ENCODE peak calls at places on chromosomes 6 and 20, in five cellular contexts. R is heart left ventricle, N is cardiac muscle cell, Y is Peyer's patch, K is tibial nerve. B is an unnamed sample.

GRCh38 chr6:170247178-170247701 is 43.6 kb downstream of the DLL1 start:
- DNase-seq in Y (no peak), N (no peak), R (no peak), K (no peak), B (no peak)

GRCh38 chr6:81480139-81480538 is 272.3 kb downstream of the TENT5A start:
- DNase-seq in Y (no peak), R (no peak), N (no peak), K (no peak), B (no peak)

GRCh38 chr6:82862543-82862942 is 203.1 kb downstream of the UBE3D start:
- DNase-seq in N (peak), Y (no peak), K (no peak), R (no peak), B (no peak)

GRCh38 chr6:148432405-148433195 is 90.0 kb downstream of the SASH1 start:
- DNase-seq in Y (no peak), N (peak), K (no peak), R (peak), B (no peak)

GRCh38 chr6:44148306-44148705 is 10.3 kb upstream of the CAPN11 start:
- DNase-seq in K (no peak), Y (no peak), N (no peak), R (no peak), B (no peak)

GRCh38 chr6:35737413-35738211 is 780 bp downstream of the ARMC12 start:
- DNase-seq in K (no peak), R (no peak), Y (no peak), N (peak), B (no peak)

GRCh38 chr6:37435373-37435772 is 2.4 kb downstream of the CMTR1 start:
- DNase-seq in R (no peak), Y (no peak), N (no peak), K (no peak), B (no peak)

GRCh38 chr6:43838276-43839036 is 68.4 kb downstream of the VEGFA start:
- DNase-seq in N (peak), R (peak), K (peak), Y (no peak), B (no peak)

GRCh38 chr6:79630883-79631799 is at the start of gene SH3BGRL2:
- DNase-seq in N (peak), R (peak), Y (peak), K (peak), B (no peak)

GRCh38 chr20:19370076-19371075 is 157.9 kb downstream of the SLC24A3 start:
- DNase-seq in N (no peak), K (no peak), Y (no peak), R (no peak), B (no peak)

GRCh38 chr6:44073612-44074382 is 53.5 kb downstream of the MRPL14 start:
- DNase-seq in Y (no peak), K (no peak), N (no peak), R (no peak), B (no peak)

GRCh38 chr20:59724457-59725366 is 120.4 kb downstream of the PHACTR3 start:
- DNase-seq in Y (no peak), K (no peak), N (no peak), R (no peak), B (no peak)

GRCh38 chr6:67000121-67000520 is 1293.1 kb upstream of the EYS start:
- DNase-seq in R (no peak), Y (no peak), K (no peak), N (no peak), B (no peak)

GRCh38 chr20:62799459-62799858 is 3.2 kb downstream of the MRGBP start:
- DNase-seq in K (no peak), N (no peak), R (no peak), Y (no peak), B (no peak)

GRCh38 chr20:62802026-62802712 is 2.5 kb upstream of the OGFR start:
- DNase-seq in Y (no peak), R (no peak), K (no peak), N (no peak), B (no peak)

GRCh38 chr20:62800314-62801259 is 4.0 kb upstream of the OGFR start:
- DNase-seq in K (no peak), N (no peak), Y (no peak), R (no peak), B (no peak)

GRCh38 chr20:62799873-62800272 is 3.6 kb downstream of the MRGBP start:
- DNase-seq in Y (no peak), R (no peak), K (no peak), N (no peak), B (no peak)

DNA sequence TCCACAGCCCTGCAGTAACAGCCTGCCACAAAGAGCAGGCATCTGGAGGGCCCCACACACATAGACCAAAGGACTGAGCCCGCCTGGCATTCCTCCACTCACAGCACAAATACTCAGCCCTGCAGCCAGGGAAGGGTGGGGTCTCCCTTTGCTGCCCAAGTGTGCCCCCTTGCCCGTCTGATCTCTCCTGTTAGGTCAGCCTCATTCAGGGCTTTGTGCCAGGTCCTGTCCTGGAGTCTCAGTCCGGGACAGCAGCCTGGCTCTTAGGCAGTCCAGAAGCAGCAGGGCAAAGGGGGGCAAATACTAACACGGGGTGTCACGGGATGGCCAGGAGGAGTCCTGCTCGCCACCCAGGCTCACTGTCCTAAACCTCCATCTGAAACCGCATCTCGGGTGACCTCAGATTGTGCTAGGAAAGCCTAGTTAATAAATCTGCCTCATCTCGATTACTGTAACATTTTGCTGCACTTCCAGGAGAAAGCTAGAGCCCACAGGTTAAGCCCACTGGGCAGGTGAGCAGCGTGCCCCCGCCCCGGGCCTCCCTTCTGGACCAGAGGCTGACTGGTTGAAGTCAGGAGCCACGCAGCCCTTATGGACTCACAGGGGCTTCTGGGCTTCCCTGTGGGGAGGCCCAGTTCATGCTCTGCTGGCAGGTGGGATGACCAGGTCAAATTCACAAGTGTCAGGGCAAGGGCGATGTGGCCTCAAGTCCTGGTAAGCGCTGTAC is 3.2 kb upstream of the OGFR start:
- DNase-seq in Y (no peak), R (no peak), N (no peak), K (no peak), B (no peak)
- H3K27ac ChIP-seq in Y (no peak), R (peak), N (no peak), K (no peak), B (no peak)

GRCh38 chr6:41682497-41682961 is 44.3 kb downstream of the MDFI start:
- DNase-seq in Y (no peak), N (no peak), R (peak), K (no peak), B (no peak)

GRCh38 chr6:41682056-41682477 is 43.8 kb downstream of the MDFI start:
- DNase-seq in Y (peak), N (peak), K (peak), R (peak), B (peak)

GRCh38 chr6:41682966-41683459 is 44.7 kb downstream of the MDFI start:
- DNase-seq in N (peak), K (no peak), R (no peak), Y (no peak), B (no peak)

GRCh38 chr6:41684311-41685182 is 46.3 kb downstream of the MDFI start:
- DNase-seq in Y (no peak), R (no peak), K (no peak), N (no peak), B (no peak)

GRCh38 chr6:41683460-41684310 is 45.4 kb downstream of the MDFI start:
- DNase-seq in K (peak), N (peak), Y (peak), R (peak), B (peak)
- H3K27ac ChIP-seq in K (peak), N (no peak), Y (peak), R (peak), B (no peak)

DNA sequence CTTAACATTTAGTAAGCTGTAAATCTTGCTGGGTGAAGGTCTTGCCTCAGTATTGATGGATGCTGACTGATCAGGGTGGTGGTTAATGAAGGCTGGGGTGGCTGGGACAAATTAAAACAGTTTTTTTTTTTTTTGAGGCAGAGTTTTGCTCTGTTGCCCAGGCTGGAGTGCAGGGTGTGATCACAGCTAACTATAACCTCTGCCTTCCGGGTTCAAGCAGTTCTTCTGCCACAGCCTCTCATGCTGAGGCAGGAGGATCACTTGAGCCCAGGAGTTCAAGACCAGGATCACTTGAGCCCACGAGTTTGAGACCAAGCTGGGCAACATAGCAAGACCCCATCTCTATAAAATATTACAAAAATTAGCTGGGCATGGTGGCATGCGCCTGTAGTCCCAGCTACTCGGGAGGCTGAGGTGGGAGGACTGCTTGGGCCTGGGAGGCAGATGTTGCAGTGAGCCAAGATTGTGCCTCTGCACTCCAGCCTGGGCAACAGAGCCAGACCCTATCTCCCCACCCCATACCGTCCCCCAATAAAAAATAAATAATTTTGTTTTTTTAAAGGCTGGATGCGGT is 67.2 kb downstream of the NCOA3 start:
- DNase-seq in R (no peak), K (no peak), Y (no peak), N (no peak), B (no peak)
- H3K27ac ChIP-seq in R (no peak), K (no peak), Y (no peak), N (no peak), B (peak)

DNA sequence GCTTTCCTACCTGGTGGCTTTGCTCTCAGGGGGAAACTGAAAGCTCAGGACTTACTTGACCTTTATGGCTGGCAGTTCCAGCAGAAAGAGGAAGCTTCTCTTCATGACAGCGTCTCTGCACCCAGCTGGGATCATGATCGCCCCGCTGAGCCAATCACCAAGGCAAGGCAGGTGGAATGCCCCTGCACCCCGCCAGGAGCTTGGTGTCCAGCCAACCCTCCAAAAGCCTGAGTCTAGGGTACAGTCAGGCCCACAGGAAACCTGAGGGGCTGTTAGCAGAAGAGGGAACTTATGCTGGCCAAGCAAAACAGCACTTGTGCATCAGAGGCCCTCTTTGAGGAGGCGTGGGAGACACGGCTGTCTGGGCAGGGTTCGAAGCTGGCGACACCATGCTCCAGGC is 188.3 kb upstream of the GMDS start:
- DNase-seq in R (no peak), Y (no peak), K (no peak), N (no peak), B (no peak)
- H3K27ac ChIP-seq in R (no peak), Y (no peak), K (no peak), N (no peak), B (no peak)

DNA sequence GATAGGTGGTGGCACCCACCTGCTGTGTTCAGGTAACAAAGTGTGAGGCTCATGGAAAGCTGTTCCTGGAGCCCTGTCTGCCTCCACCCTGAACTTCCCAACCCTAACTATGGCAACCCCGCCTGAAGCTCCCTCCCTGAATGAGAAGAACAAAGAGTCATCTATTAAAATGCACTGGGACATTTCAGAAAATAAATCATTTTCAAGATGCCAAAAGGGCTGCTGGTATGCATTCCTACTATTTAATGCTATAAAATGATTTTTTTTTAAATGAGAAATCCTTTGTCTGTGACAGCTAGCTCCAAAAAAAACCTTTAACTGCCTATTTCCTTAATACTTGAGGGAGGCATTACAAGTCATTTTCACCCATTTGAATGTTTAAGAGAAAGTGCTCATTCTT is 84.3 kb upstream of the MRPS10 start:
- DNase-seq in N (no peak), Y (no peak), K (no peak), R (no peak), B (no peak)
- H3K27ac ChIP-seq in N (no peak), Y (no peak), K (no peak), R (no peak), B (no peak)

GRCh38 chr6:74946961-74947360 is 258.9 kb downstream of the COL12A1 start:
- DNase-seq in N (peak), Y (no peak), R (no peak), K (no peak), B (no peak)
- H3K27ac ChIP-seq in N (no peak), Y (no peak), R (no peak), K (no peak), B (no peak)

B was measured in thoracic aorta.